ENCODE peak calls at places on chromosomes 13 and 19, in eight cellular contexts. I, H, A, K, E, X, N and R are unnamed samples.

GRCh38 chr19:35389192-35389861 is 18.5 kb downstream of the GPR42 start:
- DNase-seq in I (no peak), H (no peak), A (no peak), K (no peak), E (no peak), X (no peak), N (peak), R (no peak)

GRCh38 chr19:55431183-55431582 is 11.9 kb downstream of the SHISA7 start:
- DNase-seq in I (no peak), H (no peak), A (no peak), K (no peak), E (no peak), X (no peak), N (no peak), R (no peak)

GRCh38 chr19:29528946-29529645 is 3.3 kb downstream of the VSTM2B start:
- DNase-seq in I (no peak), H (no peak), A (no peak), K (no peak), E (no peak), X (no peak), N (no peak), R (no peak)

GRCh38 chr19:6161271-6161850 is 25.9 kb downstream of the ACSBG2 start:
- DNase-seq in I (peak), H (no peak), A (no peak), K (peak), E (no peak), X (no peak), N (peak), R (peak)

GRCh38 chr19:7926727-7927604 is 1.0 kb upstream of the CTXN1 start:
- DNase-seq in I (no peak), H (no peak), A (no peak), K (no peak), E (no peak), X (no peak), N (no peak), R (no peak)

GRCh38 chr13:73275163-73275562 is 216.4 kb downstream of the KLF5 start:
- DNase-seq in I (no peak), H (no peak), A (no peak), K (no peak), E (no peak), X (no peak), N (no peak), R (no peak)

GRCh38 chr19:5131866-5132561 is 163.1 kb downstream of the KDM4B start:
- DNase-seq in I (peak), H (no peak), A (no peak), K (peak), E (no peak), X (no peak), N (no peak), R (no peak)

GRCh38 chr13:29582171-29582570 is 13.3 kb downstream of the SLC7A1 start:
- DNase-seq in I (no peak), H (no peak), A (no peak), K (no peak), E (no peak), X (no peak), N (peak), R (no peak)

GRCh38 chr13:101917475-101917810 is 465.0 kb downstream of the ITGBL1 start:
- DNase-seq in I (no peak), H (no peak), A (no peak), K (no peak), E (no peak), X (no peak), N (no peak), R (no peak)

GRCh38 chr13:110254151-110254679 is 52.7 kb downstream of the COL4A1 start:
- DNase-seq in I (no peak), H (no peak), A (no peak), K (no peak), E (no peak), X (no peak), N (no peak), R (no peak)

GRCh38 chr13:71079638-71080037 is 787.4 kb downstream of the DACH1 start:
- DNase-seq in I (no peak), H (no peak), A (no peak), K (no peak), E (no peak), X (no peak), N (no peak), R (no peak)

GRCh38 chr13:107590556-107590955 is 624.8 kb downstream of the LIG4 start:
- DNase-seq in I (no peak), H (no peak), A (no peak), K (no peak), E (no peak), X (no peak), N (no peak), R (no peak)

GRCh38 chr13:62246581-62246980 is 830.9 kb upstream of the PCDH20 start:
- DNase-seq in I (no peak), H (no peak), A (no peak), K (no peak), E (no peak), X (no peak), N (no peak), R (no peak)

GRCh38 chr19:34171539-34171876 is 796 bp upstream of the LSM14A start:
- DNase-seq in I (no peak), H (no peak), A (no peak), K (peak), E (peak), X (no peak), N (peak), R (no peak)

GRCh38 chr13:26558074-26558805 is 757 bp downstream of the WASF3 start:
- DNase-seq in I (no peak), H (no peak), A (no peak), K (no peak), E (no peak), X (no peak), N (no peak), R (no peak)

GRCh38 chr19:5880604-5881078 is 10.3 kb upstream of the FUT5 start:
- DNase-seq in I (no peak), H (no peak), A (no peak), K (no peak), E (peak), X (no peak), N (no peak), R (no peak)

GRCh38 chr13:47184311-47184710 is 287.5 kb upstream of the HTR2A start:
- DNase-seq in I (no peak), H (no peak), A (peak), K (no peak), E (no peak), X (no peak), N (no peak), R (no peak)

GRCh38 chr19:11322269-11323024 is 17.0 kb downstream of the RAB3D start:
- DNase-seq in I (no peak), H (no peak), A (no peak), K (no peak), E (no peak), X (no peak), N (no peak), R (no peak)

GRCh38 chr13:39810091-39810877 is 154.8 kb downstream of the COG6 start:
- DNase-seq in I (no peak), H (no peak), A (no peak), K (peak), E (no peak), X (no peak), N (no peak), R (no peak)

GRCh38 chr19:9009431-9009830 is 778 bp downstream of the MUC16 start:
- DNase-seq in I (no peak), H (no peak), A (no peak), K (no peak), E (no peak), X (no peak), N (no peak), R (no peak)

GRCh38 chr19:53907193-53907581 is 1.9 kb upstream of the CACNG7 start:
- DNase-seq in I (no peak), H (no peak), A (no peak), K (no peak), E (no peak), X (no peak), N (no peak), R (no peak)

GRCh38 chr19:33402421-33403220 is 29.1 kb downstream of the CEBPG start:
- DNase-seq in I (no peak), H (no peak), A (no peak), K (no peak), E (no peak), X (no peak), N (no peak), R (no peak)

GRCh38 chr13:28026508-28026907 is 38.0 kb upstream of the URAD start:
- DNase-seq in I (no peak), H (no peak), A (no peak), K (no peak), E (no peak), X (no peak), N (no peak), R (no peak)

GRCh38 chr13:114161644-114162532 is 17.2 kb upstream of the CFAP97D2 start:
- DNase-seq in I (no peak), H (no peak), A (no peak), K (peak), E (peak), X (peak), N (no peak), R (peak)

GRCh38 chr19:54633401-54633800 is 3.1 kb downstream of the LILRB1 start:
- DNase-seq in I (no peak), H (no peak), A (no peak), K (no peak), E (no peak), X (no peak), N (no peak), R (no peak)

GRCh38 chr19:5339950-5340636 is 519 bp downstream of the PTPRS start:
- DNase-seq in I (peak), H (no peak), A (no peak), K (peak), E (no peak), X (no peak), N (peak), R (no peak)

GRCh38 chr13:78675112-78675511 is 16.2 kb upstream of the OBI1 start:
- DNase-seq in I (no peak), H (no peak), A (no peak), K (no peak), E (no peak), X (no peak), N (no peak), R (no peak)

GRCh38 chr19:17294051-17294891 is 9.0 kb downstream of the ABHD8 start:
- DNase-seq in I (peak), H (no peak), A (no peak), K (no peak), E (no peak), X (no peak), N (peak), R (no peak)

GRCh38 chr13:113622791-113623490 is 35.1 kb downstream of the ATP4B start:
- DNase-seq in I (no peak), H (no peak), A (no peak), K (no peak), E (no peak), X (no peak), N (no peak), R (no peak)

GRCh38 chr13:82898625-82899024 is 983.6 kb downstream of the SLITRK1 start:
- DNase-seq in I (no peak), H (no peak), A (no peak), K (no peak), E (no peak), X (no peak), N (no peak), R (no peak)

GRCh38 chr19:17405250-17406038 is at the start of gene BST2:
- DNase-seq in I (peak), H (peak), A (no peak), K (no peak), E (no peak), X (peak), N (peak), R (no peak)

GRCh38 chr19:35120492-35120891 is 4.9 kb downstream of the FXYD3 start:
- DNase-seq in I (no peak), H (no peak), A (peak), K (peak), E (peak), X (peak), N (no peak), R (no peak)

GRCh38 chr19:38667552-38668205 is 20.2 kb downstream of the ACTN4 start:
- DNase-seq in I (no peak), H (no peak), A (no peak), K (peak), E (peak), X (no peak), N (no peak), R (no peak)
- TF ChIP-seq CTCF in I (no peak), H (no peak), A (no peak), K (no peak), E (no peak), X (no peak), N (no peak), R (no peak)

GRCh38 chr19:13024126-13024957 is 29.1 kb downstream of the NFIX start:
- DNase-seq in I (no peak), H (no peak), A (no peak), K (peak), E (no peak), X (no peak), N (no peak), R (no peak)

GRCh38 chr19:13023666-13024065 is 28.4 kb downstream of the NFIX start:
- DNase-seq in I (no peak), H (no peak), A (no peak), K (peak), E (no peak), X (no peak), N (peak), R (no peak)

GRCh38 chr19:13022859-13023636 is 27.8 kb downstream of the NFIX start:
- DNase-seq in I (no peak), H (no peak), A (peak), K (peak), E (peak), X (peak), N (peak), R (peak)

GRCh38 chr19:13020002-13020414 is 24.7 kb downstream of the NFIX start:
- DNase-seq in I (no peak), H (no peak), A (no peak), K (peak), E (no peak), X (no peak), N (no peak), R (no peak)

GRCh38 chr19:13022111-13022858 is 27.0 kb downstream of the NFIX start:
- DNase-seq in I (no peak), H (no peak), A (no peak), K (no peak), E (peak), X (no peak), N (no peak), R (no peak)
- H3K4me3 ChIP-seq in I (no peak), H (peak), A (peak), K (peak), E (peak), X (peak), N (peak), R (no peak)

GRCh38 chr13:96858133-96858826 is 136.0 kb downstream of the OXGR1 start:
- DNase-seq in I (no peak), H (no peak), A (no peak), K (no peak), E (no peak), X (no peak), N (no peak), R (no peak)

GRCh38 chr13:96860829-96861228 is 133.4 kb downstream of the OXGR1 start:
- DNase-seq in I (no peak), H (no peak), A (no peak), K (no peak), E (no peak), X (no peak), N (peak), R (no peak)

DNA sequence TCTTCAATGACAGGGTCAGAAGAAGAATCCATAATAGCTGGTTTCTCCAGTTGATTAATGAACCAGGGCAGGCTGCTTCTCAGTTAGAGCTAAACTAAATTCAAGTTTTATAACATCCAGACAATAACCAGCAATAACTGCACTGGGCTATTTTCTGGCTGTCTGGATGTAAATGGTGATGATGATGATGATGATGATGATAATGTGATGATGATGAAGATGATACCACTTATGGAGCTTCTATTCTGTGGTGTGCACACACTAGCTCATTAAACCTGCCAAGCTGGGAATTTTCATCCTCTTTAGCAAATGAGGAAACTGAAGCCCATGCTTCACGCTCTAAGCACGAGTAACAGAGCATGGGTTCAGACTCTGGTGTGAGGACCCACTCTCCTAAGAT is 132.2 kb downstream of the OXGR1 start:
- DNase-seq in I (no peak), H (no peak), A (no peak), K (no peak), E (no peak), X (no peak), N (no peak), R (no peak)
- TF ChIP-seq CTCF in I (no peak), H (no peak), A (no peak), K (no peak), E (no peak), X (no peak), N (no peak), R (no peak)

DNA sequence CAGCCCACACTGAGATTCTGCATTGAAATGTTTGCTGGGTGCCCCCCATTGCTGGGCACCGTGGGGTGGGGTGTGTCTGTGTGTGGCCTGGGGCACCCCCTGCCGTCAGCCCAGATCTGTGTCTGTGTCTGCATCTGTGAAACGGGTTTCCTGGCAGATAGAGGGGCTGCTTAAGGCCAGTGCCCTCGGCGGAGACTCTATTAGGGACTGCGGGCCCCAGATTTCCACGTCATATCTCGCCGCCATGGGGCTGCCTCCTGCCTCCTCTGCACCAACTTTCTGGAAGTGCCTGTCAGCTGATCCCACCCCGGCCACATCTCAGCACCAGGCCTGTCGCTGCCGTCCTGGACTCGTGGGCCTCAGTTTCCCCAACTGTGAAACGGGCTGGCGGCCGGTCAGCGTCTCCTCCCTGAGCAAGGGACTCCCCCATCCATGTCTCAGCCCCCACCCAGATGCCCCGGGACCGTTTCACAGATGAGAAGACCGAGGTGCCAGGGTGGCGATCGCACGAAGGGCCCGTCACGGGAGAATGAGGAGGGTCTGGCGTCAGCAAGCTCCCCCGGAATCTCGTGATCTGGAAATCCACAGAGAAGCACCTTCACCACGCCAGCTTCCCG is 21.4 kb downstream of the ARID3A start:
- DNase-seq in I (no peak), H (no peak), A (no peak), K (no peak), E (no peak), X (no peak), N (no peak), R (no peak)
- H3K4me3 ChIP-seq in I (no peak), H (no peak), A (no peak), K (no peak), E (no peak), X (no peak), N (no peak), R (no peak)

GRCh38 chr19:13959141-13959961 is 7.0 kb downstream of the DCAF15 start:
- DNase-seq in I (no peak), H (no peak), A (no peak), K (no peak), E (no peak), X (no peak), N (no peak), R (no peak)

GRCh38 chr19:13958043-13958442 is 5.7 kb downstream of the DCAF15 start:
- DNase-seq in I (no peak), H (no peak), A (no peak), K (no peak), E (no peak), X (no peak), N (peak), R (no peak)

GRCh38 chr19:13960863-13961784 is 8.8 kb downstream of the DCAF15 start:
- DNase-seq in I (no peak), H (no peak), A (no peak), K (peak), E (no peak), X (no peak), N (no peak), R (no peak)

GRCh38 chr19:13961826-13962737 is 9.8 kb downstream of the DCAF15 start:
- DNase-seq in I (no peak), H (no peak), A (no peak), K (no peak), E (no peak), X (no peak), N (no peak), R (no peak)

GRCh38 chr19:13959962-13960862 is 7.9 kb downstream of the DCAF15 start:
- DNase-seq in I (peak), H (no peak), A (no peak), K (no peak), E (no peak), X (no peak), N (peak), R (no peak)
- TF ChIP-seq CTCF in I (peak), H (no peak), A (peak), K (peak), E (peak), X (no peak), N (peak), R (no peak)

GRCh38 chr13:19239114-19239860 is 57.7 kb upstream of the TUBA3C start:
- DNase-seq in I (no peak), H (no peak), A (no peak), K (peak), E (no peak), X (no peak), N (no peak), R (no peak)
- H3K4me3 ChIP-seq in I (no peak), H (no peak), A (no peak), K (no peak), E (no peak), X (no peak), N (no peak), R (no peak)

GRCh38 chr19:48646192-48646911 is 365 bp upstream of the CA11 start:
- DNase-seq in I (peak), H (peak), A (no peak), K (peak), E (peak), X (peak), N (peak), R (peak)
- TF ChIP-seq CTCF in I (peak), H (peak), A (peak), K (peak), E (peak), X (peak), N (peak), R (peak)

DNA sequence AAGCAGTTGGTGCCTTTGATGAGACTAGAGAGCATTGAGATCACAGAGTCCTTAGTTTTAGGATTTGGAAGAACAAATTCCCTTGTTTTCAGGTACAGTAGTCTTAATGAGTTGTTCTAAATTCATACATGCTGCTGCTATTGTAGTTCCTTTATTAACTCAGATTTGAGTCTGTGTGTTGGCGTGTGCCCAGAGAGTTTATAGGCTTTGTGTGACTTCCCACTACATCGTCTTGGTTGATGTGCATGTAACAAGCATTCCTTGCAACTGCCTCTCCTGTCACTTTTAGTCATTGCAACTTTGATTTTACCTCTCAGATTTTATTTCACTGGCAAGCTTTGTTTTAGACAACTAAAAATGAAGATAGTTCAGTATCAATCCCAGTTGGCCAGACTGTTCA is 135.5 kb downstream of the ZAR1L start:
- DNase-seq in I (no peak), H (no peak), A (no peak), K (no peak), E (no peak), X (no peak), N (no peak), R (no peak)
- H3K4me3 ChIP-seq in I (no peak), H (no peak), A (no peak), K (no peak), E (no peak), X (no peak), N (no peak), R (no peak)